ENCODE peak calls at places on chromosome 9, in nine cellular contexts. J is neural crest cell; B is omental fat pad; V is stimulated activated CD4-positive, alpha-beta T cell treated with anti-CD3 and anti-CD28 coated beads, Interleukin-2, amount 100 ng/mL, for 48 hours; X is Caki2; P is activated CD4-positive, alpha-beta T cell treated with anti-CD3 and anti-CD28 coated beads, Interleukin-2, amount 50 U/mL, for 1 hour; Z is left ventricle myocardium inferior; I is C1 segment of cervical spinal cord; M is neural progenitor cell. L is an unnamed sample.

GRCh38 chr9:127682351-127683136 is 24.2 kb upstream of the CFAP157 start:
- DNase-seq in B (no peak), Z (no peak), I (no peak), X (no peak), P (no peak), M (no peak), J (no peak), V (no peak), L (no peak)

GRCh38 chr9:124084087-124084486 is 72.5 kb downstream of the LHX2 start:
- DNase-seq in I (no peak), V (no peak), Z (no peak), J (no peak), X (no peak), P (no peak), M (no peak), B (no peak), L (no peak)

GRCh38 chr9:24498632-24499031 is 47.1 kb downstream of the IZUMO3 start:
- DNase-seq in P (no peak), Z (no peak), I (no peak), V (no peak), X (no peak), B (no peak), J (no peak), M (no peak), L (no peak)

GRCh38 chr9:97627624-97628023 is 5.5 kb downstream of the TSTD2 start:
- DNase-seq in V (no peak), B (no peak), J (no peak), I (no peak), Z (no peak), P (no peak), X (no peak), M (no peak), L (peak)

GRCh38 chr9:3900673-3901318 is 375.0 kb upstream of the RFX3 start:
- DNase-seq in V (no peak), M (no peak), J (no peak), Z (no peak), I (no peak), X (no peak), P (no peak), B (no peak), L (no peak)

GRCh38 chr9:37503736-37504135 is 18.0 kb downstream of the POLR1E start:
- DNase-seq in V (no peak), P (peak), I (no peak), Z (no peak), X (no peak), B (no peak), J (no peak), M (no peak), L (no peak)

GRCh38 chr9:21174671-21175070 is 8.2 kb upstream of the IFNA21 start:
- DNase-seq in P (no peak), M (no peak), J (no peak), B (no peak), Z (no peak), X (no peak), I (no peak), V (no peak), L (no peak)

GRCh38 chr9:87292449-87293191 is 205.0 kb upstream of the DAPK1 start:
- DNase-seq in X (no peak), J (no peak), B (no peak), V (no peak), P (no peak), Z (no peak), M (no peak), I (no peak), L (no peak)

GRCh38 chr9:12818431-12819000 is 43.7 kb downstream of the LURAP1L start:
- DNase-seq in Z (no peak), V (no peak), X (peak), I (no peak), P (no peak), J (no peak), B (no peak), M (no peak), L (peak)

GRCh38 chr9:78557540-78557939 is 260.6 kb downstream of the PSAT1 start:
- DNase-seq in X (no peak), M (no peak), P (no peak), V (no peak), J (no peak), I (no peak), B (no peak), Z (no peak), L (no peak)

GRCh38 chr9:121781701-121782464 is 130.4 kb downstream of the DAB2IP start:
- DNase-seq in Z (no peak), J (no peak), B (no peak), I (no peak), V (no peak), P (no peak), X (no peak), M (no peak), L (no peak)

GRCh38 chr9:2299156-2299842 is 284.2 kb downstream of the SMARCA2 start:
- DNase-seq in P (no peak), J (no peak), M (no peak), V (no peak), X (no peak), I (no peak), B (no peak), Z (no peak), L (no peak)

GRCh38 chr9:34522091-34522887 is 501 bp downstream of the ENHO start:
- DNase-seq in P (no peak), M (peak), J (no peak), X (no peak), V (no peak), I (peak), Z (peak), B (no peak), L (no peak)

GRCh38 chr9:37301369-37302172 is 120.9 kb upstream of the GRHPR start:
- DNase-seq in B (no peak), P (no peak), Z (no peak), I (no peak), V (no peak), X (no peak), J (no peak), M (no peak), L (no peak)

GRCh38 chr9:18393340-18394130 is 80.4 kb upstream of the ADAMTSL1 start:
- DNase-seq in I (peak), Z (no peak), M (no peak), V (no peak), B (no peak), X (peak), J (no peak), P (no peak), L (peak)

GRCh38 chr9:117718085-117718484 is 13.9 kb downstream of the TLR4 start:
- DNase-seq in B (no peak), Z (no peak), X (no peak), P (no peak), J (no peak), I (no peak), M (no peak), V (no peak), L (no peak)